ENCODE peak calls at places on chromosome 22, in four cellular contexts. One of them, this sample, is unnamed.

GRCh38 chr22:37636186-37636948 is 3.1 kb upstream of the SH3BP1 start:
- DNase-seq in naive thymus-derived CD4-positive, alpha-beta T cell: no peak
- DNase-seq in tibial nerve: no peak
- DNase-seq in AG04450: no peak
- DNase-seq in this sample: no peak

GRCh38 chr22:38135133-38135706 is 24.7 kb upstream of the BAIAP2L2 start:
- DNase-seq in naive thymus-derived CD4-positive, alpha-beta T cell: no peak
- DNase-seq in tibial nerve: no peak
- DNase-seq in AG04450: peak
- DNase-seq in this sample: no peak

GRCh38 chr22:29609139-29609538 is 5.7 kb downstream of the NF2 start:
- DNase-seq in naive thymus-derived CD4-positive, alpha-beta T cell: no peak
- DNase-seq in tibial nerve: no peak
- DNase-seq in AG04450: no peak
- DNase-seq in this sample: no peak

GRCh38 chr22:40709752-40710413 is 30.6 kb downstream of the MCHR1 start:
- DNase-seq in naive thymus-derived CD4-positive, alpha-beta T cell: no peak
- DNase-seq in tibial nerve: no peak
- DNase-seq in AG04450: peak
- DNase-seq in this sample: no peak

GRCh38 chr22:37049224-37049623 is 2.3 kb upstream of the KCTD17 start:
- DNase-seq in naive thymus-derived CD4-positive, alpha-beta T cell: no peak
- DNase-seq in tibial nerve: no peak
- DNase-seq in AG04450: no peak
- DNase-seq in this sample: no peak

GRCh38 chr22:30305519-30305905 is 16.2 kb upstream of the CASTOR1 start:
- DNase-seq in naive thymus-derived CD4-positive, alpha-beta T cell: peak
- DNase-seq in tibial nerve: peak
- DNase-seq in AG04450: no peak
- DNase-seq in this sample: no peak

GRCh38 chr22:24441406-24442351 is 14.3 kb downstream of the ADORA2A start:
- DNase-seq in naive thymus-derived CD4-positive, alpha-beta T cell: no peak
- DNase-seq in tibial nerve: no peak
- DNase-seq in AG04450: no peak
- DNase-seq in this sample: no peak

GRCh38 chr22:35835998-35836691 is 118.5 kb downstream of the APOL5 start:
- DNase-seq in naive thymus-derived CD4-positive, alpha-beta T cell: no peak
- DNase-seq in tibial nerve: no peak
- DNase-seq in AG04450: peak
- DNase-seq in this sample: no peak

GRCh38 chr22:28674121-28674563 is 5.5 kb downstream of the TTC28 start:
- DNase-seq in naive thymus-derived CD4-positive, alpha-beta T cell: peak
- DNase-seq in tibial nerve: no peak
- DNase-seq in AG04450: no peak
- DNase-seq in this sample: no peak

GRCh38 chr22:29811377-29811776 is 26.7 kb downstream of the ASCC2 start:
- DNase-seq in naive thymus-derived CD4-positive, alpha-beta T cell: no peak
- DNase-seq in tibial nerve: no peak
- DNase-seq in AG04450: no peak
- DNase-seq in this sample: no peak

GRCh38 chr22:25645266-25645665 is 80.8 kb downstream of the GRK3 start:
- DNase-seq in naive thymus-derived CD4-positive, alpha-beta T cell: no peak
- DNase-seq in tibial nerve: no peak
- DNase-seq in AG04450: no peak
- DNase-seq in this sample: no peak

GRCh38 chr22:35458547-35459422 is 58.8 kb downstream of the MCM5 start:
- DNase-seq in naive thymus-derived CD4-positive, alpha-beta T cell: no peak
- DNase-seq in tibial nerve: no peak
- DNase-seq in AG04450: no peak
- DNase-seq in this sample: no peak

GRCh38 chr22:35219012-35219411 is 38.3 kb upstream of the HMGXB4 start:
- DNase-seq in naive thymus-derived CD4-positive, alpha-beta T cell: no peak
- DNase-seq in tibial nerve: no peak
- DNase-seq in AG04450: peak
- DNase-seq in this sample: no peak

GRCh38 chr22:22110548-22111266 is 128.1 kb upstream of the TOP3B start:
- DNase-seq in naive thymus-derived CD4-positive, alpha-beta T cell: no peak
- DNase-seq in tibial nerve: no peak
- DNase-seq in AG04450: peak
- DNase-seq in this sample: peak

GRCh38 chr22:43039800-43040199 is 24.9 kb upstream of the PACSIN2 start:
- DNase-seq in naive thymus-derived CD4-positive, alpha-beta T cell: no peak
- DNase-seq in tibial nerve: no peak
- DNase-seq in AG04450: no peak
- DNase-seq in this sample: no peak

GRCh38 chr22:43183496-43184263 is 3.3 kb downstream of the TTLL12 start:
- DNase-seq in naive thymus-derived CD4-positive, alpha-beta T cell: no peak
- DNase-seq in tibial nerve: no peak
- DNase-seq in AG04450: no peak
- DNase-seq in this sample: no peak

GRCh38 chr22:37894939-37895670 is 11.0 kb upstream of the MICALL1 start:
- DNase-seq in naive thymus-derived CD4-positive, alpha-beta T cell: no peak
- DNase-seq in tibial nerve: no peak
- DNase-seq in AG04450: no peak
- DNase-seq in this sample: no peak

GRCh38 chr22:26553056-26553752 is 36.7 kb downstream of the TPST2 start:
- DNase-seq in naive thymus-derived CD4-positive, alpha-beta T cell: no peak
- DNase-seq in tibial nerve: no peak
- DNase-seq in AG04450: peak
- DNase-seq in this sample: no peak

GRCh38 chr22:46071451-46072029 is 78.8 kb upstream of the PPARA start:
- DNase-seq in naive thymus-derived CD4-positive, alpha-beta T cell: peak
- DNase-seq in tibial nerve: peak
- DNase-seq in AG04450: peak
- DNase-seq in this sample: no peak
- H3K27ac ChIP-seq in naive thymus-derived CD4-positive, alpha-beta T cell: peak
- H3K27ac ChIP-seq in tibial nerve: peak
- H3K27ac ChIP-seq in AG04450: no peak
- H3K27ac ChIP-seq in this sample: peak

GRCh38 chr22:31637938-31638618 is 23.9 kb downstream of the PISD start:
- DNase-seq in naive thymus-derived CD4-positive, alpha-beta T cell: no peak
- DNase-seq in tibial nerve: no peak
- DNase-seq in AG04450: no peak
- DNase-seq in this sample: no peak
- H3K27ac ChIP-seq in naive thymus-derived CD4-positive, alpha-beta T cell: peak
- H3K27ac ChIP-seq in tibial nerve: peak
- H3K27ac ChIP-seq in AG04450: peak
- H3K27ac ChIP-seq in this sample: peak

GRCh38 chr22:20002098-20002497 is 14.5 kb downstream of the ARVCF start:
- DNase-seq in naive thymus-derived CD4-positive, alpha-beta T cell: no peak
- DNase-seq in tibial nerve: no peak
- DNase-seq in AG04450: no peak
- DNase-seq in this sample: no peak

GRCh38 chr22:20001082-20001638 is 15.5 kb downstream of the ARVCF start:
- DNase-seq in naive thymus-derived CD4-positive, alpha-beta T cell: no peak
- DNase-seq in tibial nerve: no peak
- DNase-seq in AG04450: no peak
- DNase-seq in this sample: no peak

GRCh38 chr22:19998991-19999820 is 17.4 kb downstream of the ARVCF start:
- DNase-seq in naive thymus-derived CD4-positive, alpha-beta T cell: no peak
- DNase-seq in tibial nerve: no peak
- DNase-seq in AG04450: no peak
- DNase-seq in this sample: no peak

GRCh38 chr22:19998232-19998951 is 18.2 kb downstream of the ARVCF start:
- DNase-seq in naive thymus-derived CD4-positive, alpha-beta T cell: no peak
- DNase-seq in tibial nerve: no peak
- DNase-seq in AG04450: no peak
- DNase-seq in this sample: no peak

DNA sequence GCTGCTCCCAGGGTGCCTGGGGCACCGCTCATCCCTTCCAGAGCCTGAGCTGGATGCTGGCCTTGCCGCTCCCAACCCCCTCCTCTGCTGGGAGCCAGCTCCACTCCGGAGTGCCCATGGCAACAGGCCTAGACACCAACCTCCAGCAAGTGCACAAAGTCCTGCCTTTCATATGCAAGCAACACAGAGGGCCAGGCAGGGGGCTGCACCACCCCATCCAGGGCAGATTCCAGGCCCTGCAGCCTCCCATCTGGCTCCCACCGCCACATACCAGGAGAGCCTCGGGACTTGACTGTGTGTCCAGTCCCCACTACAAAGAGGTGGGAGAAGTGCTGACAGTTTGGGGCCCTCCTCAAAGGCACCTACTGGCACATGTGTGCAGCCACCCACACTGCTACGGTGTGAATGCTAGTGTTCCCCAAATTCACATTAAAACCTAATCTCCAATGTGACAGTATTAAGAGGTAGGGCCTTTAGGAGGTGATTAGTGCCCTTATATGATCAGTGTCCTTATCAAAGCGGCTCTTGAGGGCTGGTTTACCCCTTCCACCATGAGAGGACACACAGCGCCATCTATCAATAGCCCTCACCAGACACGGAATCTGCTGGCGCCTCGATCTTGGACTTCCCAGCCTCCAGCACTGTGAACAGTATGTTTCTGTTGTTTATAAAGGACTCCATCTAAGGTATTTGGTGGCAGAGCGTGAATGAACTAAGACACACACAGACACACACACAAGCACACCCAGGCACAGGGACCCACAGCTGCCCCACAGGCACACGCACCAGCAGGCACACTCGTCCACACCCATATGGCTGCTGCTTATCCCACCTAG is 16.2 kb downstream of the ARVCF start:
- DNase-seq in naive thymus-derived CD4-positive, alpha-beta T cell: no peak
- DNase-seq in tibial nerve: no peak
- DNase-seq in AG04450: no peak
- DNase-seq in this sample: no peak
- H3K27ac ChIP-seq in naive thymus-derived CD4-positive, alpha-beta T cell: no peak
- H3K27ac ChIP-seq in tibial nerve: peak
- H3K27ac ChIP-seq in AG04450: no peak
- H3K27ac ChIP-seq in this sample: no peak

GRCh38 chr22:49962012-49962750 is 1.6 kb downstream of the PIM3 start:
- DNase-seq in naive thymus-derived CD4-positive, alpha-beta T cell: peak
- DNase-seq in tibial nerve: peak
- DNase-seq in AG04450: peak
- DNase-seq in this sample: peak

GRCh38 chr22:49961601-49962011 is 1.0 kb downstream of the PIM3 start:
- DNase-seq in naive thymus-derived CD4-positive, alpha-beta T cell: no peak
- DNase-seq in tibial nerve: no peak
- DNase-seq in AG04450: no peak
- DNase-seq in this sample: no peak

GRCh38 chr22:49960159-49960966 is at the start of gene PIM3:
- DNase-seq in naive thymus-derived CD4-positive, alpha-beta T cell: peak
- DNase-seq in tibial nerve: peak
- DNase-seq in AG04450: peak
- DNase-seq in this sample: peak

GRCh38 chr22:49959782-49960158 is 802 bp upstream of the PIM3 start:
- DNase-seq in naive thymus-derived CD4-positive, alpha-beta T cell: no peak
- DNase-seq in tibial nerve: no peak
- DNase-seq in AG04450: no peak
- DNase-seq in this sample: no peak

DNA sequence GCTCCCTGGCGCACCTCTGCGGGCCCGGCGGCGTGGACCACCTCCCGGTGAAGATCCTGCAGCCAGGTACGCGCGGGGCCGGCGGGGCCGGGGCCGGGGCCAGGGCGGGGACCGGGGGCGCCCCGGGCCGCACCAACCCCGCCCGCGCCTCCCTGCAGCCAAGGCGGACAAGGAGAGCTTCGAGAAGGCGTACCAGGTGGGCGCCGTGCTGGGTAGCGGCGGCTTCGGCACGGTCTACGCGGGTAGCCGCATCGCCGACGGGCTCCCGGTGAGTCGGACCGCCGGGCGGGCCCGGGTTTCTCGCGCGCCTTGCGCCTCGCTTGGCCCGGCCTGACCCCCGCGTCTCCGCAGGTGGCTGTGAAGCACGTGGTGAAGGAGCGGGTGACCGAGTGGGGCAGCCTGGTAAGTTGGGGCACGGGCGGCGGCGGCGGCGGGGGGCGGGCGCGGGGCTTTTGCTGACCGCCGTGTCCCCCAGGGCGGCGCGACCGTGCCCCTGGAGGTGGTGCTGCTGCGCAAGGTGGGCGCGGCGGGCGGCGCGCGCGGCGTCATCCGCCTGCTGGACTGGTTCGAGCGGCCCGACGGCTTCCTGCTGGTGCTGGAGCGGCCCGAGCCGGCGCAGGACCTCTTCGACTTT is 512 bp downstream of the PIM3 start:
- DNase-seq in naive thymus-derived CD4-positive, alpha-beta T cell: no peak
- DNase-seq in tibial nerve: peak
- DNase-seq in AG04450: no peak
- DNase-seq in this sample: no peak
- H3K27ac ChIP-seq in naive thymus-derived CD4-positive, alpha-beta T cell: peak
- H3K27ac ChIP-seq in tibial nerve: peak
- H3K27ac ChIP-seq in AG04450: no peak
- H3K27ac ChIP-seq in this sample: peak

GRCh38 chr22:32801436-32802290 is at the start of gene TIMP3:
- DNase-seq in naive thymus-derived CD4-positive, alpha-beta T cell: no peak
- DNase-seq in tibial nerve: peak
- DNase-seq in AG04450: peak
- DNase-seq in this sample: peak

GRCh38 chr22:32800158-32800557 is 1.3 kb upstream of the TIMP3 start:
- DNase-seq in naive thymus-derived CD4-positive, alpha-beta T cell: no peak
- DNase-seq in tibial nerve: no peak
- DNase-seq in AG04450: no peak
- DNase-seq in this sample: no peak

GRCh38 chr22:32799516-32799915 is 2.0 kb upstream of the TIMP3 start:
- DNase-seq in naive thymus-derived CD4-positive, alpha-beta T cell: no peak
- DNase-seq in tibial nerve: no peak
- DNase-seq in AG04450: no peak
- DNase-seq in this sample: no peak

GRCh38 chr22:32802291-32802826 is 854 bp downstream of the TIMP3 start:
- DNase-seq in naive thymus-derived CD4-positive, alpha-beta T cell: no peak
- DNase-seq in tibial nerve: no peak
- DNase-seq in AG04450: no peak
- DNase-seq in this sample: no peak

GRCh38 chr22:32801001-32801435 is 487 bp upstream of the TIMP3 start:
- DNase-seq in naive thymus-derived CD4-positive, alpha-beta T cell: no peak
- DNase-seq in tibial nerve: no peak
- DNase-seq in AG04450: no peak
- DNase-seq in this sample: no peak
- H3K27ac ChIP-seq in naive thymus-derived CD4-positive, alpha-beta T cell: no peak
- H3K27ac ChIP-seq in tibial nerve: peak
- H3K27ac ChIP-seq in AG04450: no peak
- H3K27ac ChIP-seq in this sample: peak

GRCh38 chr22:16838073-16838472 is 12.9 kb upstream of the XKR3 start:
- DNase-seq in naive thymus-derived CD4-positive, alpha-beta T cell: no peak
- DNase-seq in tibial nerve: no peak
- DNase-seq in AG04450: no peak
- DNase-seq in this sample: no peak
- H3K27ac ChIP-seq in naive thymus-derived CD4-positive, alpha-beta T cell: no peak
- H3K27ac ChIP-seq in tibial nerve: no peak
- H3K27ac ChIP-seq in AG04450: no peak
- H3K27ac ChIP-seq in this sample: no peak

GRCh38 chr22:20552450-20552894 is 45.1 kb downstream of the MED15 start:
- DNase-seq in naive thymus-derived CD4-positive, alpha-beta T cell: no peak
- DNase-seq in tibial nerve: peak
- DNase-seq in AG04450: no peak
- DNase-seq in this sample: no peak
- H3K27ac ChIP-seq in naive thymus-derived CD4-positive, alpha-beta T cell: peak
- H3K27ac ChIP-seq in tibial nerve: peak
- H3K27ac ChIP-seq in AG04450: peak
- H3K27ac ChIP-seq in this sample: peak

GRCh38 chr22:45531944-45532631 is 29.4 kb downstream of the FBLN1 start:
- DNase-seq in naive thymus-derived CD4-positive, alpha-beta T cell: no peak
- DNase-seq in tibial nerve: no peak
- DNase-seq in AG04450: no peak
- DNase-seq in this sample: no peak
- H3K27ac ChIP-seq in naive thymus-derived CD4-positive, alpha-beta T cell: no peak
- H3K27ac ChIP-seq in tibial nerve: no peak
- H3K27ac ChIP-seq in AG04450: peak
- H3K27ac ChIP-seq in this sample: no peak

This sample was measured in caudate nucleus.